ENCODE peak calls at places on chromosome 22, in nine cellular contexts. W, E, C, D, K, N, Z, A and S are unnamed samples.

GRCh38 chr22:19621372-19622060 is 92.8 kb upstream of the SEPTIN5 start:
- DNase-seq in W (no peak), E (no peak), C (no peak), D (no peak), K (no peak), N (no peak), Z (no peak), A (no peak), S (no peak)

GRCh38 chr22:40434745-40435144 is 64.4 kb downstream of the SGSM3 start:
- DNase-seq in W (no peak), E (no peak), C (no peak), D (no peak), K (no peak), N (no peak), Z (no peak), A (no peak), S (no peak)

GRCh38 chr22:35359380-35360065 is 21.4 kb upstream of the HMOX1 start:
- DNase-seq in W (no peak), E (no peak), C (no peak), D (no peak), K (no peak), N (no peak), Z (no peak), A (no peak), S (no peak)

GRCh38 chr22:23608583-23608982 is 23.5 kb downstream of the DRICH1 start:
- DNase-seq in W (no peak), E (no peak), C (no peak), D (no peak), K (no peak), N (no peak), Z (no peak), A (no peak), S (no peak)

GRCh38 chr22:35684270-35684700 is 33.4 kb upstream of the APOL5 start:
- DNase-seq in W (no peak), E (no peak), C (no peak), D (no peak), K (peak), N (no peak), Z (no peak), A (no peak), S (no peak)

GRCh38 chr22:32764330-32765116 is 37.0 kb upstream of the TIMP3 start:
- DNase-seq in W (peak), E (no peak), C (no peak), D (no peak), K (no peak), N (no peak), Z (no peak), A (no peak), S (no peak)

GRCh38 chr22:23750744-23751440 is at the start of gene ZNF70:
- DNase-seq in W (peak), E (peak), C (peak), D (peak), K (peak), N (peak), Z (peak), A (peak), S (peak)

GRCh38 chr22:49724030-49724892 is 103.4 kb downstream of the BRD1 start:
- DNase-seq in W (peak), E (no peak), C (peak), D (no peak), K (no peak), N (no peak), Z (no peak), A (no peak), S (peak)

GRCh38 chr22:23478175-23478574 is 101.9 kb downstream of the IGLL1 start:
- DNase-seq in W (no peak), E (no peak), C (no peak), D (no peak), K (no peak), N (no peak), Z (no peak), A (no peak), S (no peak)

GRCh38 chr22:49951986-49952896 is 8.3 kb upstream of the PIM3 start:
- DNase-seq in W (no peak), E (no peak), C (no peak), D (peak), K (no peak), N (no peak), Z (no peak), A (no peak), S (no peak)